ENCODE peak calls at places on chromosomes 1 and 21, in eight cellular contexts. W is T-helper 2 cell, V is left cardiac atrium, A is NCI-H2171, J is T-helper 9 cell, S is tibial artery, N is cerebellar cortex, B is mucosa of descending colon. C is an unnamed sample.

GRCh38 chr1:228669401-228669695 is 65.9 kb upstream of the RHOU start:
- DNase-seq in S (no peak), J (no peak), B (no peak), W (no peak), A (no peak), V (no peak), N (no peak), C (no peak)

GRCh38 chr1:53410100-53410541 is 49.1 kb upstream of the DMRTB1 start:
- DNase-seq in A (peak), J (peak), W (no peak), S (no peak), V (no peak), B (no peak), N (no peak), C (no peak)

GRCh38 chr1:3004285-3005205 is 16.7 kb upstream of the ACTRT2 start:
- DNase-seq in N (no peak), A (no peak), J (no peak), B (no peak), V (no peak), S (peak), W (no peak), C (no peak)

GRCh38 chr1:62295921-62296451 is 23.2 kb downstream of the KANK4 start:
- DNase-seq in N (no peak), J (no peak), A (no peak), B (no peak), S (no peak), V (no peak), W (no peak), C (no peak)

GRCh38 chr1:114554577-114554976 is 26.8 kb downstream of the BCAS2 start:
- DNase-seq in W (no peak), B (no peak), A (no peak), S (no peak), N (no peak), V (no peak), J (no peak), C (no peak)

GRCh38 chr1:217534566-217534965 is 96.3 kb downstream of the GPATCH2 start:
- DNase-seq in J (no peak), S (no peak), V (no peak), B (no peak), A (no peak), N (no peak), W (no peak), C (no peak)

GRCh38 chr1:227885648-227886502 is 61.9 kb downstream of the WNT9A start:
- DNase-seq in S (peak), V (peak), N (no peak), B (peak), W (no peak), J (no peak), A (no peak), C (no peak)

GRCh38 chr21:44713846-44714245 is 2.5 kb upstream of the TSPEAR start:
- DNase-seq in A (no peak), W (no peak), N (no peak), V (no peak), S (no peak), J (no peak), B (no peak), C (no peak)

GRCh38 chr1:26959722-26960624 is at the start of gene KDF1:
- DNase-seq in V (no peak), S (no peak), J (peak), B (peak), N (peak), W (peak), A (peak), C (peak)

GRCh38 chr1:23634840-23635642 is 56.6 kb upstream of the RPL11 start:
- DNase-seq in J (peak), B (peak), V (peak), S (peak), N (peak), W (peak), A (peak), C (peak)

GRCh38 chr1:33122483-33123170 is 41.7 kb downstream of the AZIN2 start:
- DNase-seq in S (no peak), W (no peak), B (no peak), A (no peak), V (no peak), N (no peak), J (no peak), C (no peak)

GRCh38 chr21:29849735-29850176 is 90.0 kb downstream of the GRIK1 start:
- DNase-seq in W (no peak), V (peak), J (peak), B (peak), A (peak), N (peak), S (peak), C (peak)

GRCh38 chr21:34669149-34669879 is 520 bp downstream of the CLIC6 start:
- DNase-seq in S (no peak), A (no peak), N (no peak), W (no peak), B (no peak), V (no peak), J (no peak), C (no peak)

GRCh38 chr1:204127597-204128242 is 24.1 kb downstream of the ETNK2 start:
- DNase-seq in B (peak), S (peak), N (peak), V (peak), A (peak), W (no peak), J (no peak), C (no peak)

GRCh38 chr1:53606197-53607095 is 132.5 kb downstream of the GLIS1 start:
- DNase-seq in A (no peak), N (no peak), V (no peak), S (no peak), W (no peak), B (no peak), J (no peak), C (no peak)

GRCh38 chr1:228013322-228014234 is 6.8 kb downstream of the WNT3A start:
- DNase-seq in A (no peak), N (no peak), V (no peak), W (no peak), S (no peak), B (no peak), J (no peak), C (no peak)

GRCh38 chr1:234279021-234279420 is 94.2 kb upstream of the COA6 start:
- DNase-seq in W (no peak), V (no peak), A (no peak), B (no peak), J (no peak), S (no peak), N (no peak), C (no peak)

GRCh38 chr1:15850450-15851079 is 3.1 kb downstream of the SPEN start:
- DNase-seq in V (no peak), N (no peak), W (no peak), A (no peak), S (no peak), B (no peak), J (no peak), C (no peak)

GRCh38 chr1:63877021-63877767 is 103.4 kb downstream of the ROR1 start:
- DNase-seq in W (no peak), A (no peak), S (no peak), B (no peak), V (no peak), N (no peak), J (no peak), C (no peak)

C was measured in CD4-positive, alpha-beta T cell.